ENCODE peak calls at places on chromosomes 3 and 15, in seven cellular contexts. M is left ventricle myocardium superior, Q is hepatocyte, C is left cardiac atrium, R is HT1080, P is mucosa of gallbladder, A is endothelial cell of umbilical vein. W is an unnamed sample.

GRCh38 chr3:47019201-47019600 is 39.7 kb downstream of the NBEAL2 start:
- DNase-seq in M (no peak), R (peak; percentile 47), P (no peak), Q (no peak), A (no peak), C (no peak), W (peak; percentile 45)

GRCh38 chr15:92666780-92667179 is 11.2 kb upstream of the FAM174B start:
- DNase-seq in C (peak; percentile 54), M (peak; percentile 81), Q (peak; percentile 21), A (no peak), R (no peak), P (peak; percentile 21), W (no peak)

GRCh38 chr3:81277853-81278252 is 483.6 kb downstream of the GBE1 start:
- DNase-seq in A (peak; percentile 47), C (no peak), M (no peak), Q (no peak), R (no peak), P (no peak), W (peak; percentile 11)

GRCh38 chr3:123877965-123878364 is 6.2 kb downstream of the MYLK start:
- DNase-seq in C (no peak), R (no peak), P (no peak), A (no peak), M (no peak), Q (no peak), W (no peak)

GRCh38 chr3:44039006-44039405 is 202.7 kb upstream of the TOPAZ1 start:
- DNase-seq in R (no peak), C (no peak), M (no peak), Q (no peak), P (no peak), A (no peak), W (no peak)

GRCh38 chr3:159669024-159669476 is 319.6 kb upstream of the IL12A start:
- DNase-seq in Q (peak; percentile 58), M (no peak), P (peak; percentile 20), C (no peak), R (peak; percentile 72), A (peak; percentile 33), W (peak; percentile 17)

GRCh38 chr3:72655758-72656157 is 192.5 kb downstream of the SHQ1 start:
- DNase-seq in A (no peak), M (no peak), R (no peak), C (no peak), Q (no peak), P (no peak), W (no peak)

GRCh38 chr3:146507331-146508120 is 36.9 kb downstream of the PLSCR1 start:
- DNase-seq in P (no peak), C (no peak), Q (no peak), M (no peak), A (peak; percentile 20), R (peak; percentile 15), W (peak; percentile 36)

GRCh38 chr3:171620825-171621434 is 160.7 kb upstream of the TNIK start:
- DNase-seq in C (no peak), Q (peak; percentile 37), M (no peak), P (no peak), A (no peak), R (peak; percentile 74), W (no peak)

GRCh38 chr3:36317915-36318314 is 62.4 kb upstream of the STAC start:
- DNase-seq in R (no peak), M (no peak), A (no peak), P (no peak), C (no peak), Q (no peak), W (no peak)

GRCh38 chr15:41851167-41851523 is 12.5 kb downstream of the PLA2G4B start:
- DNase-seq in A (no peak), M (no peak), Q (no peak), C (no peak), R (no peak), P (no peak), W (no peak)

GRCh38 chr15:92100751-92101150 is 247.2 kb downstream of the SLCO3A1 start:
- DNase-seq in Q (no peak), P (no peak), M (no peak), C (no peak), A (no peak), R (no peak), W (no peak)